ENCODE peak calls at places on chromosomes 13 and 19, in six cellular contexts. One of them, this sample, is unnamed.

GRCh38 chr13:34897220-34897619 is 44.9 kb upstream of the NBEA start:
- DNase-seq in AG04449: no peak
- DNase-seq in CD8-positive, alpha-beta T cell: no peak
- DNase-seq in Peyer's patch: no peak
- DNase-seq in upper lobe of right lung: no peak
- DNase-seq in tibial nerve: no peak
- DNase-seq in this sample: no peak

GRCh38 chr19:44789943-44790467 is 12.3 kb downstream of the CBLC start:
- DNase-seq in Peyer's patch: no peak
- DNase-seq in CD8-positive, alpha-beta T cell: no peak
- DNase-seq in tibial nerve: no peak
- DNase-seq in upper lobe of right lung: no peak
- DNase-seq in AG04449: no peak
- DNase-seq in this sample: no peak

GRCh38 chr13:59658736-59659330 is 504.9 kb downstream of the DIAPH3 start:
- DNase-seq in upper lobe of right lung: no peak
- DNase-seq in CD8-positive, alpha-beta T cell: no peak
- DNase-seq in Peyer's patch: no peak
- DNase-seq in tibial nerve: no peak
- DNase-seq in AG04449: no peak
- DNase-seq in this sample: no peak

GRCh38 chr19:829129-829758 is 1.6 kb downstream of the AZU1 start:
- DNase-seq in upper lobe of right lung: no peak
- DNase-seq in tibial nerve: no peak
- DNase-seq in AG04449: no peak
- DNase-seq in Peyer's patch: no peak
- DNase-seq in CD8-positive, alpha-beta T cell: no peak
- DNase-seq in this sample: no peak

GRCh38 chr13:32001392-32001768 is 30.2 kb upstream of the FRY start:
- DNase-seq in Peyer's patch: no peak
- DNase-seq in upper lobe of right lung: no peak
- DNase-seq in tibial nerve: no peak
- DNase-seq in CD8-positive, alpha-beta T cell: no peak
- DNase-seq in AG04449: no peak
- DNase-seq in this sample: no peak

GRCh38 chr13:80551650-80552497 is 210.9 kb upstream of the SPRY2 start:
- DNase-seq in Peyer's patch: no peak
- DNase-seq in CD8-positive, alpha-beta T cell: no peak
- DNase-seq in tibial nerve: no peak
- DNase-seq in upper lobe of right lung: no peak
- DNase-seq in AG04449: no peak
- DNase-seq in this sample: no peak

GRCh38 chr13:42803563-42804212 is 22.3 kb downstream of the FAM216B start:
- DNase-seq in tibial nerve: no peak
- DNase-seq in Peyer's patch: no peak
- DNase-seq in AG04449: no peak
- DNase-seq in CD8-positive, alpha-beta T cell: no peak
- DNase-seq in upper lobe of right lung: no peak
- DNase-seq in this sample: no peak

GRCh38 chr19:44554641-44555246 is 25.3 kb upstream of the CEACAM20 start:
- DNase-seq in upper lobe of right lung: no peak
- DNase-seq in AG04449: no peak
- DNase-seq in Peyer's patch: no peak
- DNase-seq in tibial nerve: no peak
- DNase-seq in CD8-positive, alpha-beta T cell: no peak
- DNase-seq in this sample: no peak

GRCh38 chr13:40341086-40341471 is 325.4 kb downstream of the FOXO1 start:
- DNase-seq in CD8-positive, alpha-beta T cell: no peak
- DNase-seq in AG04449: no peak
- DNase-seq in tibial nerve: no peak
- DNase-seq in upper lobe of right lung: no peak
- DNase-seq in Peyer's patch: no peak
- DNase-seq in this sample: no peak

GRCh38 chr19:368624-369020 is 24.0 kb upstream of the MIER2 start:
- DNase-seq in AG04449: no peak
- DNase-seq in tibial nerve: no peak
- DNase-seq in CD8-positive, alpha-beta T cell: no peak
- DNase-seq in upper lobe of right lung: no peak
- DNase-seq in Peyer's patch: peak
- DNase-seq in this sample: no peak

GRCh38 chr19:13953021-13953531 is 767 bp downstream of the DCAF15 start:
- DNase-seq in tibial nerve: no peak
- DNase-seq in CD8-positive, alpha-beta T cell: no peak
- DNase-seq in Peyer's patch: no peak
- DNase-seq in AG04449: no peak
- DNase-seq in upper lobe of right lung: no peak
- DNase-seq in this sample: peak

GRCh38 chr13:24727731-24728601 is 36.0 kb upstream of the RNF17 start:
- DNase-seq in upper lobe of right lung: no peak
- DNase-seq in AG04449: peak
- DNase-seq in tibial nerve: peak
- DNase-seq in CD8-positive, alpha-beta T cell: peak
- DNase-seq in Peyer's patch: peak
- DNase-seq in this sample: peak

GRCh38 chr13:82947121-82948077 is 934.9 kb downstream of the SLITRK1 start:
- DNase-seq in upper lobe of right lung: no peak
- DNase-seq in Peyer's patch: no peak
- DNase-seq in AG04449: no peak
- DNase-seq in tibial nerve: no peak
- DNase-seq in CD8-positive, alpha-beta T cell: no peak
- DNase-seq in this sample: no peak

GRCh38 chr13:112320303-112320702 is 55.9 kb upstream of the SPACA7 start:
- DNase-seq in upper lobe of right lung: no peak
- DNase-seq in Peyer's patch: no peak
- DNase-seq in AG04449: no peak
- DNase-seq in tibial nerve: no peak
- DNase-seq in CD8-positive, alpha-beta T cell: no peak
- DNase-seq in this sample: no peak
- H3K4me3 ChIP-seq in upper lobe of right lung: no peak
- H3K4me3 ChIP-seq in Peyer's patch: no peak
- H3K4me3 ChIP-seq in AG04449: no peak
- H3K4me3 ChIP-seq in tibial nerve: no peak
- H3K4me3 ChIP-seq in CD8-positive, alpha-beta T cell: no peak
- H3K4me3 ChIP-seq in this sample: no peak

DNA sequence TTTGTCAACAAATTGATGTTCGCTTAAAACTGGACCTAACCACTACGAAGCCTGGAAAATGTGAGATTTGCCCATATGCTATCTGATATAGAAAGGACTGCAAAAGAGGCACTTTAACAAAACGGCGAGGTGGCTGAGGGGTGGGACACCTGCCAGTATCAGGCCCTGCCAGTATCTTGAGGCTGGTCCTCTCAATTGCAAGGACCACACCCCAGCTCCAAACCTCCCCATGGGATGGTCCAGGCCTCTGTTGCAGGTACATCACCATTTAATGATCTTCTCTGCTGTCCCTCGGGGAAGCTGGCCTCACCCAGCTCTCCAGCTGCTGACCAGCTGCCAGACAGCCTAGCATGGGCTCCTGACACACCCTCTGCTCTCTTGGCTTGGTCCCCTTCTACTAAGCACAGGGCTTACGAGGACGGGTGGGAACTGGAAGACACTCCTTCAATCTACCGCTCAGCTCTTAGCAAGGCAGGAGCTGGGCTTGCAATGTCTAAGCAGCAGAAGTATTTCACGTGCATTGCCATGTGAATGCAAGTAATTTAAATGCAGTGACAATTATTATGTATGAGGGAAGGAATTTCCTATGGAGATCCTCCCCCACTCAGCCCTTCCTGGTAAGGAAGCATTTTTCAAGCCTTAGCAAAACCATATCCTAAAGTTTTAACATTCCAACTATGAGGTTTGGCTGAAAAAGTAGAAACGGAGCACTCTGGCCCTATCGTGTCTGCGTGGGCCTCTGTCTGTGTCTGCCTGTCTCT is 63.9 kb downstream of the LATS2 start:
- DNase-seq in Peyer's patch: no peak
- DNase-seq in AG04449: peak
- DNase-seq in CD8-positive, alpha-beta T cell: no peak
- DNase-seq in tibial nerve: no peak
- DNase-seq in upper lobe of right lung: no peak
- DNase-seq in this sample: peak
- H3K4me3 ChIP-seq in Peyer's patch: no peak
- H3K4me3 ChIP-seq in AG04449: peak
- H3K4me3 ChIP-seq in CD8-positive, alpha-beta T cell: no peak
- H3K4me3 ChIP-seq in tibial nerve: no peak
- H3K4me3 ChIP-seq in upper lobe of right lung: no peak
- H3K4me3 ChIP-seq in this sample: no peak

DNA sequence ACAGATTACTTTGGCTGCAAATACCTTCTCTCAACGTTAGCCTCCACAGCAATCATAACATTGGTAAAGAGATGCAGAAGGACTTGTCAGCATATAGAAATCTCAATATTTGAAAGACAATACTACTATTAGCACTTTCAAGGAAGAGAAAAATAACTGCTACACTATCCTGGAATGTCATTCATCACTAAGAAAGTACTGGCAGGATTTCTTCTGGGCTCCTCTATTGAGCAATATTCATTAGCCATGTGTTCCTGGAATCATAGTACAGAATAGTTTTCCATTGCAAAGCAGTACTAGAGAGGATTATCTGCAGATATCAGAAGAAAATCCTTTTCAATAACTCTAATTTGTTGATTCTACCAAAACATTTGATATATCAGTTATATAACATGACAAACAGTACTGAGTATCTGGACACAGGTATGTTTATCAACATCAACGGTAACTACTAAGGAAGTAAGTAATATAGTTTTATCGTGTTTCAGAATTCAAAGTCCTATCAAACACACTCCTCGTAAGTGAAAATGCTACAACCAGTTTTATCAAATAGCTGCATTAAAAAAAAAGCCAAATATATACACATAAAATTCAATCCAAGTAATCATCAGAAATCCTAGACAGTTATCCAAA is 27.3 kb downstream of the INTS6 start:
- DNase-seq in Peyer's patch: no peak
- DNase-seq in upper lobe of right lung: no peak
- DNase-seq in AG04449: peak
- DNase-seq in CD8-positive, alpha-beta T cell: no peak
- DNase-seq in tibial nerve: no peak
- DNase-seq in this sample: peak
- H3K4me3 ChIP-seq in Peyer's patch: no peak
- H3K4me3 ChIP-seq in upper lobe of right lung: no peak
- H3K4me3 ChIP-seq in AG04449: no peak
- H3K4me3 ChIP-seq in CD8-positive, alpha-beta T cell: no peak
- H3K4me3 ChIP-seq in tibial nerve: no peak
- H3K4me3 ChIP-seq in this sample: no peak

DNA sequence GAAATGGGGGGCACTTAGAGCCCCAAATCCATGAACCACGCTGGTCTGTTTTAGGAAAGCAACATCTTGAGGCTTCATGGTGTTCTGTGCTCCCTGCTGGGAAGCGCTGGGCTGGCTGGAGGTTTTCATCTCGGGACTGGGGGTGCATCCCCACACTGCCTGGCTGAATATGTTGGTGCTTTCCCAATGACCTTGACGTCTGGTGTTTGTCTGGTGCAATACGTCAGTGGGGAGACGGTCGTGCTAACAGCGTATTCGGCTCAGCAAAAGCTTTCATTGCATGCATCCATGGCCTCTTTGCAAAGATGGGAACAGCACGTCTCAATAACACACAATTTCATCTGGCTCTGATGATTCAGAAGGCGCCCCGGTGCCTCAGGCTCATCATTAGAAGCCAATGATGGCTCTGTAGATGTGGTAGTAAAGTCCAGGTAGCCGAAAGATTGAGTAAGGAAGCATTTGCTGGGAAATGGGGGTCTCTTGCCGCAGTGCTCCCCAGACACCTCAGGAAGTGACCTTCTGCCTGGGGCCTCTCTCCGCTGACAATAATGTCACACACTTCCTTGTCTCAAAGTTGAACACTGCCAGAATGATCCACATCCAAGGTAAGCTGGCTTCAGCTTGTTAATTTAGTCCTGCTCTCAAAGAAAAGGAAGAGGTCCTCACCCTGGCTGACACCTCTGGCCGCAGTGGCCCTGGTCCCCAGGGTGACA is 97.7 kb downstream of the ING1 start:
- DNase-seq in CD8-positive, alpha-beta T cell: no peak
- DNase-seq in Peyer's patch: no peak
- DNase-seq in AG04449: no peak
- DNase-seq in upper lobe of right lung: no peak
- DNase-seq in tibial nerve: no peak
- DNase-seq in this sample: no peak
- H3K4me3 ChIP-seq in CD8-positive, alpha-beta T cell: no peak
- H3K4me3 ChIP-seq in Peyer's patch: no peak
- H3K4me3 ChIP-seq in AG04449: no peak
- H3K4me3 ChIP-seq in upper lobe of right lung: no peak
- H3K4me3 ChIP-seq in tibial nerve: no peak
- H3K4me3 ChIP-seq in this sample: no peak

GRCh38 chr19:2283835-2284507 is 2.0 kb upstream of the PEAK3 start:
- DNase-seq in AG04449: no peak
- DNase-seq in Peyer's patch: no peak
- DNase-seq in upper lobe of right lung: no peak
- DNase-seq in tibial nerve: no peak
- DNase-seq in CD8-positive, alpha-beta T cell: no peak
- DNase-seq in this sample: no peak

GRCh38 chr19:2280633-2281264 is 1.2 kb downstream of the PEAK3 start:
- DNase-seq in CD8-positive, alpha-beta T cell: no peak
- DNase-seq in AG04449: no peak
- DNase-seq in tibial nerve: no peak
- DNase-seq in upper lobe of right lung: no peak
- DNase-seq in Peyer's patch: no peak
- DNase-seq in this sample: no peak

GRCh38 chr19:2282862-2283237 is 875 bp upstream of the PEAK3 start:
- DNase-seq in tibial nerve: no peak
- DNase-seq in Peyer's patch: no peak
- DNase-seq in upper lobe of right lung: no peak
- DNase-seq in CD8-positive, alpha-beta T cell: no peak
- DNase-seq in AG04449: no peak
- DNase-seq in this sample: no peak

GRCh38 chr19:2278504-2279158 is 3.3 kb downstream of the PEAK3 start:
- DNase-seq in CD8-positive, alpha-beta T cell: no peak
- DNase-seq in Peyer's patch: peak
- DNase-seq in upper lobe of right lung: no peak
- DNase-seq in AG04449: no peak
- DNase-seq in tibial nerve: no peak
- DNase-seq in this sample: no peak

DNA sequence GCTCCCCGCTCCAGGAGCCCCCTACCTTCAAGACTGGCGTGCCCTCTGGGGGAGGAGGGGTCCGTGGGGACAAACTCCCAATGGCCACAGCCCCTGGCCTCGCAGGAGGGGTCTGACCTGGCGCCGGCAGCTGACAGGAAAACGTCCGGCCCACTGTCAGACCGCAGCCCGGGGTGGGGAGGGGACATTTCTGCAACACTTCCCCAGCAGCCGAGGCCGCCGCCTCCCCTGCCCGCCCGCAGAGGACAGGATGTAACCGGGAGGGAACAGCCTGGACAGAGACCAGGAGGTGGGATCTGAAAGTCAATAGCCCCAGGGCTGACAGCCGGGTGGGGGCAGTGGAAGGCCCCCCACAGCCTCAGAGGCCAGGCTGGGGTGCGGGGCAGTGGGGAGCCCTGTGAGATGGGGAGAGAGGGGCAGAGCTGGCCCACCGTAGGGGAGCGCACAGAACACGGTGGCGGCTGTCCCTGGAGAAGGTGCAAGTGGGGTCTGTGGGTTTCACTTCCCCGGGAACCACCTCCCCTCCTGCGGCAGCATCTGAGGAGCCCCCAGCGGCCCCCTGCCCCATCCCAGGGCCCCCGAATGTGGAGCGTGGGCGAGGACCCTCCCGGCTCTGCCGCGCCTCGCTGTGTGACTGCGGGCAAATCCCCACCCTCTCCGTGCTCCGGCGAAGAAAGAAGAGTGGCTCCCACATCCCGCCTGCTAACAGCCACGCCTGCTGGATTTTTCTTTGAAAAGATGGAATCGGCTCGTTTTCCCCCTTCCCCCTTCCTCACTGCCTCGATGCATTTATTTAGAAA is at the start of gene PEAK3:
- DNase-seq in tibial nerve: peak
- DNase-seq in Peyer's patch: peak
- DNase-seq in AG04449: no peak
- DNase-seq in CD8-positive, alpha-beta T cell: peak
- DNase-seq in upper lobe of right lung: peak
- DNase-seq in this sample: no peak
- H3K4me3 ChIP-seq in tibial nerve: peak
- H3K4me3 ChIP-seq in Peyer's patch: peak
- H3K4me3 ChIP-seq in AG04449: peak
- H3K4me3 ChIP-seq in CD8-positive, alpha-beta T cell: peak
- H3K4me3 ChIP-seq in upper lobe of right lung: peak
- H3K4me3 ChIP-seq in this sample: peak

This sample was measured in skeletal muscle cell.